ENCODE peak calls at places on chromosomes 1 and 21, in four cellular contexts. U, S, T and O are unnamed samples.

GRCh38 chr1:196467230-196467629 is 141.0 kb downstream of the KCNT2 start:
- DNase-seq in U (no peak), S (no peak), T (no peak), O (no peak)

GRCh38 chr1:225450491-225451191 is 22.8 kb upstream of the LBR start:
- DNase-seq in U (no peak), S (peak; percentile 16), T (peak; percentile 72), O (no peak)

GRCh38 chr1:1217621-1218523 is 3.9 kb upstream of the TNFRSF4 start:
- DNase-seq in U (no peak), S (no peak), T (no peak), O (no peak)

GRCh38 chr21:46427516-46427915 is 31.2 kb upstream of the DIP2A start:
- DNase-seq in U (no peak), S (no peak), T (no peak), O (no peak)

GRCh38 chr1:81802601-81803422 is 2.1 kb downstream of the ADGRL2 start:
- DNase-seq in U (peak; percentile 54), S (peak; percentile 33), T (peak; percentile 85), O (no peak)

GRCh38 chr1:102852583-102852982 is 255.7 kb downstream of the COL11A1 start:
- DNase-seq in U (no peak), S (no peak), T (no peak), O (no peak)

GRCh38 chr1:177287996-177288395 is 117.2 kb downstream of the BRINP2 start:
- DNase-seq in U (no peak), S (no peak), T (no peak), O (no peak)

GRCh38 chr1:192401832-192402231 is 85.0 kb downstream of the RGS21 start:
- DNase-seq in U (no peak), S (no peak), T (no peak), O (no peak)

GRCh38 chr1:4600615-4601460 is 53.6 kb upstream of the AJAP1 start:
- DNase-seq in U (no peak), S (no peak), T (peak; percentile 43), O (no peak)

GRCh38 chr1:227560814-227561213 is 2.5 kb upstream of the ZNF678 start:
- DNase-seq in U (no peak), S (no peak), T (no peak), O (no peak)

GRCh38 chr21:36630485-36631206 is 68.3 kb upstream of the SIM2 start:
- DNase-seq in U (no peak), S (peak; percentile 66), T (no peak), O (no peak)

GRCh38 chr1:41738475-41738874 is 180.2 kb downstream of the HIVEP3 start:
- DNase-seq in U (no peak), S (no peak), T (no peak), O (no peak)

GRCh38 chr1:227899820-227900449 is 47.8 kb downstream of the WNT9A start:
- DNase-seq in U (no peak), S (peak; percentile 2), T (peak; percentile 37), O (no peak)

GRCh38 chr1:22877980-22878379 is 94.7 kb downstream of the LACTBL1 start:
- DNase-seq in U (no peak), S (no peak), T (no peak), O (no peak)

GRCh38 chr1:156898151-156898550 is 4.6 kb downstream of the PEAR1 start:
- DNase-seq in U (no peak), S (no peak), T (peak; percentile 76), O (no peak)

GRCh38 chr1:226498690-226499008 is 49.9 kb upstream of the STUM start:
- DNase-seq in U (no peak), S (no peak), T (no peak), O (no peak)

GRCh38 chr21:31732891-31733520 is 1.1 kb upstream of the SCAF4 start:
- DNase-seq in U (no peak), S (peak; percentile 20), T (no peak), O (no peak)

GRCh38 chr1:231951399-231951798 is 324.8 kb downstream of the DISC1 start:
- DNase-seq in U (no peak), S (no peak), T (no peak), O (no peak)

GRCh38 chr1:172144445-172145060 is 275.9 kb upstream of the C1orf105 start:
- DNase-seq in U (peak; percentile 39), S (peak; percentile 61), T (peak; percentile 95), O (no peak)
- H3K27ac ChIP-seq in U (peak overlapping the region; percentile 90), S (peak overlapping the region; percentile 82), T (peak overlapping the region; percentile 82), O (no peak overlapping the region)

GRCh38 chr1:155014709-155015508 is 12.3 kb downstream of the ZBTB7B start:
- DNase-seq in U (no peak), S (no peak), T (peak; percentile 69), O (peak; percentile 58)
- H3K4me1 ChIP-seq in U (peaks cover 28% of the 10 kb centered on the region), S (peaks cover 56% of the 10 kb centered on the region), T (peaks cover 55% of the 10 kb centered on the region), O (peaks cover 28% of the 10 kb centered on the region)

DNA sequence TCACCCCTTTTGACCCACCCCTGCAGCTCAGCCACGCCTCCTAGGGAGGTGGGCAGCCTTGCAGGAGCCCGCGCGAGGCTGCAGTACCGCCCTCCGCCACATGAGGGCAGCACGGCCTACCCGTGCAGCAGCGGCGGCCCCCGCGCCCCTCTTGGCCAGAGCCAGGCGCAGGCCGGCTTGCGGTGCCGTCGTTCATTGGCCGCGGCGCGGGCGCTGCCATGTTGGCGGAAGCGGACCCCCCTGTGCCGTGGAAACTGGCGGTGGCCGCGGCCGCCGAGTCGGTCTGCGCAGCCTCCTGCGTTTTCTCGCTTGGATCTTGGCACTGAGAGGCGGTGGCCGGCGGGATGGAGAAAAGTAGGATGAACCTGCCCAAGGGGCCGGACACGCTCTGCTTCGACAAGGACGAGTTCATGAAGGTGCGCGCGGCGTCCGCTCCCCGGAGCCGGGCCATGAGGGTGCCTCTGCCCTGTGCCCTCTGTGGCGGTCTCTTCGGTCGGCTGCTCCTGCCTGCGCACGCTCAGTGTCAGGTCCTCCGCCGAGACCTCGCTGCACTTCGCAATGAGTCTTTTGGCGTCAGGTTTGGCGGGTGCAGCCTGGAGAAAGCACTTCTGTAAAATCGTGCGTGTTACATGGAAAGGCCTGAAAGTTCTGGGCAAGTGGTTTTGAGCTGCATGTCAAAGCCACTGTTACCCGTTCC is at the start of gene COG2:
- DNase-seq in U (peak; percentile 81), S (peak; percentile 95), T (peak; percentile 95), O (peak; percentile 86)
- TF ChIP-seq CTCF in U (peak; percentile 99), S (peak; percentile 99), T (peak; percentile 100), O (peak; percentile 86)

GRCh38 chr1:11690132-11690668 is 1.3 kb upstream of the DRAXIN start:
- DNase-seq in U (no peak), S (no peak), T (no peak), O (no peak)

GRCh38 chr1:11692899-11693590 is 1.5 kb downstream of the DRAXIN start:
- DNase-seq in U (peak; percentile 30), S (peak; percentile 19), T (no peak), O (no peak)

GRCh38 chr1:11691928-11692711 is 610 bp downstream of the DRAXIN start:
- DNase-seq in U (no peak), S (no peak), T (no peak), O (no peak)

GRCh38 chr1:11690669-11691301 is 725 bp upstream of the DRAXIN start:
- DNase-seq in U (no peak), S (no peak), T (no peak), O (no peak)

DNA sequence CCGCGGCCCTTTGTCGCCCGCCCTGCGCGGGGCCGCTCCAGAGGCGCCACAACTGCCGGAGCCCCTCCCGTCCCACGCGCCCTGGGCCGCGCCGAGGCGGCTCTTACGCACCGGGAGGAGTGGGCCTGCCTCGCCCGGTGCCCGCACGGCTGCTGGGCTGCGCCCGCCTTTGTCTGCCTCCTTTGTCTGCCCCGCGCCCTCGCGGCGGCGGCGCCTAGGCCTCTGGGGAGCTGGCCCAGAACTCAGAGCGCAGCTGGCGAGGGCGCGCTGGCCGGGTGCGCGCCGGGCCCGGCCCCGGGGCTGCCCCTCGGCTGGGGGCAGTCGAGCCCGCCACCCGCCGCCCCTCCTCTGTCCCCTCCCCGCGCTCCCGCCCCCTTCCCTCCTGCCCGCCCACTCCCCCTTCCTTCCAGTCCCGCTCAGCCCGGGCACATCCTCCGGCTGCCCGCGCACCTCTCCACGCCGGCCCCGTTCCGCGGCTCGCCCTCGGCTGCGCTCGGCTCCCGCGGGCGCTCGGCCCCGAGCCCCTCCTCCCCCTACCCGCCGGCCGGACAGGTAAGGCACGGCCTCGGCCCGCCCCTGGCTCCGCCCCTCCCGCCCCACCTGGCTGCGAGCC is at the start of gene DRAXIN:
- DNase-seq in U (no peak), S (no peak), T (no peak), O (no peak)
- H3K27ac ChIP-seq in U (no peak within 1 kb of the TSS), S (no peak within 1 kb of the TSS), T (no peak within 1 kb of the TSS), O (no peak within 1 kb of the TSS)

DNA sequence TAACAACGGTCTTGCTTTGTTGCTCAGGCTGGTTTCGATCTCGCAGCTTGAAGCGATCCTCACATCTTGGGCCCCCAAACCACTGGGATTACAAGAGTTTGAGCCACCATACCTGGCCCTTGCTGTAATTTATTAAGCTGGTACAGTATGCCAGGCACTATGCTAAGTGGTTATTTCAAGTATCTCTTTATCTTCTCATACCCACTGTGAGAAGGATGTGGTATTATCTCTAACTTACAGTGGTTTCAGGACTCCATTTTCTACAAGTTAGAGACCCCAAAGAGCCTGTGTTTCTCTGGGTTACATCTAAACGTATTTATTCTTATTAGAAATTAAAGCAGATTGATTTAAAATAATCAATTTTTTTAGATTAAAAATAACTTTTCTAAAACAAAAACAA is 8.1 kb upstream of the ST3GAL3 start:
- DNase-seq in U (no peak), S (no peak), T (no peak), O (no peak)
- H3K4me1 ChIP-seq in U (no peaks in the 10 kb centered on the region), S (no peaks in the 10 kb centered on the region), T (no peaks in the 10 kb centered on the region), O (no peaks in the 10 kb centered on the region)